ENCODE peak calls at places on chromosomes 2 and 18, in ten cellular contexts. U is cardiac fibroblast, P is colonic mucosa, Z is breast epithelium, K is pancreas, Q is AG04450, C is AG09309, V is mammary epithelial cell, G is BJ, E is uterus. X is an unnamed sample.

GRCh38 chr2:54589340-54590215 is 133.5 kb downstream of the SPTBN1 start:
- DNase-seq in U (peak; percentile 69), P (peak; percentile 65), Z (no peak), K (no peak), Q (no peak), C (no peak), V (no peak), G (no peak), E (no peak), X (peak; percentile 54)

GRCh38 chr18:29644276-29644675 is 1398.3 kb downstream of the DSC3 start:
- DNase-seq in U (no peak), P (no peak), Z (no peak), K (no peak), Q (no peak), C (peak; percentile 10), V (peak; percentile 53), G (peak; percentile 31), E (no peak), X (no peak)

GRCh38 chr18:73365018-73365417 is 497.2 kb upstream of the NETO1 start:
- DNase-seq in U (peak; percentile 19), P (no peak), Z (no peak), K (no peak), Q (peak; percentile 74), C (peak; percentile 52), V (no peak), G (no peak), E (no peak), X (peak; percentile 0)

GRCh38 chr2:52210161-52210560 is 1178.2 kb upstream of the NRXN1 start:
- DNase-seq in U (no peak), P (no peak), Z (no peak), K (no peak), Q (no peak), C (no peak), V (no peak), G (no peak), E (no peak), X (no peak)

GRCh38 chr18:53752968-53753367 is 471.5 kb downstream of the MBD2 start:
- DNase-seq in U (no peak), P (no peak), Z (no peak), K (no peak), Q (no peak), C (no peak), V (no peak), G (no peak), E (no peak), X (no peak)

GRCh38 chr18:13137939-13138821 is 80.4 kb upstream of the LDLRAD4 start:
- DNase-seq in U (peak; percentile 12), P (peak; percentile 90), Z (no peak), K (no peak), Q (no peak), C (no peak), V (no peak), G (no peak), E (peak; percentile 78), X (peak; percentile 93)

GRCh38 chr2:101190753-101191516 is 39.8 kb upstream of the TBC1D8 start:
- DNase-seq in U (no peak), P (no peak), Z (no peak), K (no peak), Q (no peak), C (no peak), V (peak; percentile 52), G (no peak), E (no peak), X (peak; percentile 63)

GRCh38 chr2:240644171-240644651 is 18.9 kb downstream of the GPR35 start:
- DNase-seq in U (no peak), P (no peak), Z (no peak), K (no peak), Q (no peak), C (no peak), V (no peak), G (no peak), E (no peak), X (no peak)

GRCh38 chr2:6068441-6068935 is 376.3 kb downstream of the SOX11 start:
- DNase-seq in U (no peak), P (no peak), Z (no peak), K (no peak), Q (no peak), C (no peak), V (no peak), G (no peak), E (no peak), X (no peak)

GRCh38 chr18:33849731-33850130 is 271.7 kb downstream of the ASXL3 start:
- DNase-seq in U (no peak), P (no peak), Z (no peak), K (no peak), Q (no peak), C (no peak), V (no peak), G (no peak), E (no peak), X (no peak)

GRCh38 chr2:198414976-198415375 is 610.6 kb downstream of the PLCL1 start:
- DNase-seq in U (no peak), P (no peak), Z (no peak), K (no peak), Q (no peak), C (no peak), V (no peak), G (no peak), E (no peak), X (no peak)

GRCh38 chr2:236892721-236893120 is 193.0 kb upstream of the COPS8 start:
- DNase-seq in U (no peak), P (no peak), Z (no peak), K (no peak), Q (no peak), C (no peak), V (no peak), G (no peak), E (no peak), X (no peak)

GRCh38 chr2:134453973-134454372 is 200.1 kb downstream of the MGAT5 start:
- DNase-seq in U (no peak), P (no peak), Z (no peak), K (no peak), Q (no peak), C (no peak), V (no peak), G (no peak), E (no peak), X (no peak)

GRCh38 chr2:207960911-207961310 is 64.4 kb downstream of the PLEKHM3 start:
- DNase-seq in U (no peak), P (no peak), Z (no peak), K (no peak), Q (no peak), C (no peak), V (no peak), G (no peak), E (peak; percentile 64), X (no peak)

GRCh38 chr2:121184248-121184862 is 100.6 kb downstream of the TFCP2L1 start:
- DNase-seq in U (no peak), P (no peak), Z (no peak), K (no peak), Q (no peak), C (no peak), V (no peak), G (no peak), E (no peak), X (no peak)

GRCh38 chr2:209238765-209239584 is 184.9 kb upstream of the MAP2 start:
- DNase-seq in U (no peak), P (no peak), Z (no peak), K (no peak), Q (no peak), C (no peak), V (no peak), G (no peak), E (no peak), X (no peak)

GRCh38 chr18:23136326-23137092 is 1.2 kb downstream of the CABLES1 start:
- DNase-seq in U (peak; percentile 35), P (peak; percentile 42), Z (peak; percentile 65), K (peak; percentile 72), Q (no peak), C (no peak), V (peak; percentile 40), G (no peak), E (peak; percentile 52), X (no peak)

GRCh38 chr2:238596571-238597551 is 170.1 kb downstream of the ASB1 start:
- DNase-seq in U (peak; percentile 96), P (no peak), Z (no peak), K (no peak), Q (peak; percentile 58), C (peak; percentile 94), V (peak; percentile 84), G (peak; percentile 86), E (peak; percentile 86), X (peak; percentile 81)

GRCh38 chr2:86068098-86069047 is 37.3 kb downstream of the POLR1A start:
- DNase-seq in U (peak; percentile 7), P (no peak), Z (no peak), K (no peak), Q (no peak), C (no peak), V (no peak), G (no peak), E (no peak), X (peak; percentile 59)

GRCh38 chr2:189407161-189407943 is 33.9 kb upstream of the WDR75 start:
- DNase-seq in U (peak; percentile 76), P (no peak), Z (no peak), K (no peak), Q (peak; percentile 56), C (peak; percentile 57), V (peak; percentile 22), G (peak; percentile 85), E (peak; percentile 27), X (peak; percentile 90)
- H3K4me3 ChIP-seq in U (no peak overlapping the region), P (no peak overlapping the region), Z (no peak overlapping the region), K (no peak overlapping the region), Q (peak overlapping the region; percentile 17), C (no peak overlapping the region), V (no peak overlapping the region), G (peak overlapping the region; percentile 15), E (peak overlapping the region; percentile 9), X (no peak overlapping the region)

GRCh38 chr2:67399144-67399543 is 2.0 kb downstream of the ETAA1 start:
- DNase-seq in U (no peak), P (no peak), Z (no peak), K (no peak), Q (no peak), C (no peak), V (no peak), G (no peak), E (no peak), X (no peak)
- H3K4me3 ChIP-seq in U (no peak overlapping the region), P (no peak overlapping the region), Z (no peak overlapping the region), K (peak overlapping the region; percentile 89), Q (no peak overlapping the region), C (no peak overlapping the region), V (no peak overlapping the region), G (no peak overlapping the region), E (no peak overlapping the region), X (peak overlapping the region; percentile 91)

GRCh38 chr18:6031004-6031403 is 135.7 kb upstream of the TMEM200C start:
- DNase-seq in U (no peak), P (no peak), Z (no peak), K (no peak), Q (no peak), C (no peak), V (no peak), G (no peak), E (no peak), X (peak; percentile 13)
- H3K4me3 ChIP-seq in U (no peak overlapping the region), P (no peak overlapping the region), Z (no peak overlapping the region), K (no peak overlapping the region), Q (no peak overlapping the region), C (no peak overlapping the region), V (no peak overlapping the region), G (no peak overlapping the region), E (no peak overlapping the region), X (no peak overlapping the region)

DNA sequence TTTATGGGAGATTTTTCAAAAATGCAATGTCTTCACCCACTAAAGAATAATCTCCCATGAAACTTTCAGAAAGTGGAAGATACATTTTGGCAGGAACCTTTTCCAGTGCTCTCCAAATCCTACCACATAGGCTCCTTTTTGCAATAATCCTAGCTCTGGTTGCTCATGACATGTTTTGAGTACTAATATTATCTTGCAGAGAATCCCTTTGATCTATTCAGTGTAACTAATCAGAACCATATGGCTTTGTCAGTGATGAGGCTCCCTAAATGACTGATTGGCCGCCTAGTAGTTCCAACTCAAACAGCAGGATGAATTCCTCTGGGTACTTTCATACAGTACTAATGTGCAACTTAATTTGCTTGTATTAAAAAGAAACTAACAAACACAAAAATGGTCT is 544.0 kb upstream of the FAM98A start:
- DNase-seq in U (no peak), P (no peak), Z (no peak), K (no peak), Q (no peak), C (no peak), V (no peak), G (no peak), E (no peak), X (no peak)
- H3K4me3 ChIP-seq in U (no peak overlapping the region), P (no peak overlapping the region), Z (no peak overlapping the region), K (no peak overlapping the region), Q (no peak overlapping the region), C (no peak overlapping the region), V (no peak overlapping the region), G (no peak overlapping the region), E (no peak overlapping the region), X (no peak overlapping the region)